ENCODE peak calls at places on chromosomes 1 and 21, in seven cellular contexts. One of them, this sample, is unnamed.

GRCh38 chr1:94898486-94899385 is 28.2 kb downstream of the CNN3 start:
- DNase-seq in astrocyte: peak
- DNase-seq in IMR-90: peak
- DNase-seq in fibroblast of lung: peak
- DNase-seq in GM23248: no peak
- DNase-seq in endothelial cell of umbilical vein: no peak
- DNase-seq in neuronal stem cell: no peak
- DNase-seq in this sample: no peak

GRCh38 chr1:12472798-12473551 is 145.0 kb downstream of the DHRS3 start:
- DNase-seq in endothelial cell of umbilical vein: no peak
- DNase-seq in IMR-90: no peak
- DNase-seq in fibroblast of lung: peak
- DNase-seq in astrocyte: no peak
- DNase-seq in GM23248: no peak
- DNase-seq in neuronal stem cell: no peak
- DNase-seq in this sample: no peak

GRCh38 chr1:40650075-40650474 is 15.4 kb downstream of the RIMS3 start:
- DNase-seq in astrocyte: no peak
- DNase-seq in fibroblast of lung: no peak
- DNase-seq in GM23248: no peak
- DNase-seq in endothelial cell of umbilical vein: no peak
- DNase-seq in IMR-90: no peak
- DNase-seq in neuronal stem cell: peak
- DNase-seq in this sample: no peak

GRCh38 chr1:30754684-30755171 is 2.8 kb downstream of the LAPTM5 start:
- DNase-seq in IMR-90: no peak
- DNase-seq in fibroblast of lung: no peak
- DNase-seq in endothelial cell of umbilical vein: no peak
- DNase-seq in neuronal stem cell: no peak
- DNase-seq in astrocyte: no peak
- DNase-seq in GM23248: peak
- DNase-seq in this sample: no peak

GRCh38 chr21:43654806-43655489 is 4.3 kb downstream of the HSF2BP start:
- DNase-seq in astrocyte: peak
- DNase-seq in endothelial cell of umbilical vein: peak
- DNase-seq in fibroblast of lung: peak
- DNase-seq in GM23248: peak
- DNase-seq in neuronal stem cell: no peak
- DNase-seq in IMR-90: peak
- DNase-seq in this sample: no peak

GRCh38 chr1:242011879-242012674 is 13.2 kb upstream of the MAP1LC3C start:
- DNase-seq in astrocyte: peak
- DNase-seq in fibroblast of lung: peak
- DNase-seq in GM23248: peak
- DNase-seq in IMR-90: peak
- DNase-seq in endothelial cell of umbilical vein: no peak
- DNase-seq in neuronal stem cell: no peak
- DNase-seq in this sample: no peak

GRCh38 chr1:58709540-58709939 is 9.7 kb upstream of the MYSM1 start:
- DNase-seq in fibroblast of lung: no peak
- DNase-seq in IMR-90: no peak
- DNase-seq in astrocyte: no peak
- DNase-seq in neuronal stem cell: no peak
- DNase-seq in GM23248: no peak
- DNase-seq in endothelial cell of umbilical vein: peak
- DNase-seq in this sample: no peak

GRCh38 chr1:87024936-87025537 is 110.6 kb downstream of the HS2ST1 start:
- DNase-seq in astrocyte: peak
- DNase-seq in endothelial cell of umbilical vein: peak
- DNase-seq in IMR-90: peak
- DNase-seq in fibroblast of lung: peak
- DNase-seq in GM23248: peak
- DNase-seq in neuronal stem cell: no peak
- DNase-seq in this sample: no peak

GRCh38 chr1:171935664-171936063 is 94.4 kb downstream of the DNM3 start:
- DNase-seq in astrocyte: no peak
- DNase-seq in endothelial cell of umbilical vein: no peak
- DNase-seq in IMR-90: no peak
- DNase-seq in fibroblast of lung: no peak
- DNase-seq in GM23248: peak
- DNase-seq in neuronal stem cell: no peak
- DNase-seq in this sample: no peak

GRCh38 chr1:210646258-210646616 is 317.5 kb downstream of the HHAT start:
- DNase-seq in neuronal stem cell: peak
- DNase-seq in IMR-90: no peak
- DNase-seq in endothelial cell of umbilical vein: no peak
- DNase-seq in astrocyte: no peak
- DNase-seq in GM23248: no peak
- DNase-seq in fibroblast of lung: no peak
- DNase-seq in this sample: no peak

GRCh38 chr1:81449786-81450185 is 350.9 kb upstream of the ADGRL2 start:
- DNase-seq in IMR-90: peak
- DNase-seq in fibroblast of lung: peak
- DNase-seq in neuronal stem cell: no peak
- DNase-seq in endothelial cell of umbilical vein: no peak
- DNase-seq in astrocyte: peak
- DNase-seq in GM23248: no peak
- DNase-seq in this sample: no peak

GRCh38 chr1:74937176-74937575 is 197.0 kb upstream of the LHX8 start:
- DNase-seq in neuronal stem cell: no peak
- DNase-seq in GM23248: no peak
- DNase-seq in astrocyte: no peak
- DNase-seq in endothelial cell of umbilical vein: no peak
- DNase-seq in fibroblast of lung: no peak
- DNase-seq in IMR-90: no peak
- DNase-seq in this sample: no peak

GRCh38 chr1:74935446-74935845 is 198.7 kb upstream of the LHX8 start:
- DNase-seq in fibroblast of lung: no peak
- DNase-seq in GM23248: no peak
- DNase-seq in astrocyte: no peak
- DNase-seq in IMR-90: no peak
- DNase-seq in neuronal stem cell: no peak
- DNase-seq in endothelial cell of umbilical vein: no peak
- DNase-seq in this sample: no peak

DNA sequence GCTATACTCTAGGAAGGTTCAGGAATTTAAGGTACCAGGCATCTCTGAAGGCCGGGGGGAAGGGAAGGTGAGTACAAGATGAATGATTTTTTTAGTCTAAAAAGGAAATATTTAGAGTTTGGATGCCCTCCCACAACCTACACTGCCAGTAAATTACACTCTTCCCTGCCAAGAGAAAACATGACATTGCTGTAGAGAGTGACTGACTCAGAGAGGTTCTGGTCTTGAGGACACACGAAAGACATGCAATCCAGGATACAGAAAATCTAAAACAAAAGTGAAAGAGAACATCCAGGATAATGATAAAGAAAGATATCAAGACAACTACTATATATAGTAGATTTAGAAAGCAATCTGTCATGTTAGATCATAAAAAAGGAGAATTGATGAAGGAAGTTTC is 200.5 kb downstream of the TYW3 start:
- DNase-seq in GM23248: no peak
- DNase-seq in endothelial cell of umbilical vein: no peak
- DNase-seq in fibroblast of lung: no peak
- DNase-seq in neuronal stem cell: no peak
- DNase-seq in astrocyte: no peak
- DNase-seq in IMR-90: no peak
- DNase-seq in this sample: no peak
- H3K4me2 ChIP-seq in GM23248: no peak
- H3K4me2 ChIP-seq in endothelial cell of umbilical vein: no peak
- H3K4me2 ChIP-seq in fibroblast of lung: no peak
- H3K4me2 ChIP-seq in neuronal stem cell: no peak
- H3K4me2 ChIP-seq in astrocyte: no peak
- H3K4me2 ChIP-seq in IMR-90: no peak
- H3K4me2 ChIP-seq in this sample: no peak

GRCh38 chr1:47547753-47548152 is 109.9 kb downstream of the FOXD2 start:
- DNase-seq in astrocyte: no peak
- DNase-seq in neuronal stem cell: no peak
- DNase-seq in IMR-90: peak
- DNase-seq in GM23248: peak
- DNase-seq in endothelial cell of umbilical vein: no peak
- DNase-seq in fibroblast of lung: peak
- DNase-seq in this sample: no peak
- H3K4me2 ChIP-seq in astrocyte: peak
- H3K4me2 ChIP-seq in neuronal stem cell: no peak
- H3K4me2 ChIP-seq in IMR-90: no peak
- H3K4me2 ChIP-seq in GM23248: no peak
- H3K4me2 ChIP-seq in endothelial cell of umbilical vein: no peak
- H3K4me2 ChIP-seq in fibroblast of lung: no peak
- H3K4me2 ChIP-seq in this sample: no peak

GRCh38 chr1:116330846-116331245 is 42.2 kb upstream of the ATP1A1 start:
- DNase-seq in astrocyte: no peak
- DNase-seq in IMR-90: no peak
- DNase-seq in GM23248: no peak
- DNase-seq in neuronal stem cell: no peak
- DNase-seq in fibroblast of lung: no peak
- DNase-seq in endothelial cell of umbilical vein: no peak
- DNase-seq in this sample: no peak
- H3K4me2 ChIP-seq in astrocyte: no peak
- H3K4me2 ChIP-seq in IMR-90: no peak
- H3K4me2 ChIP-seq in GM23248: no peak
- H3K4me2 ChIP-seq in neuronal stem cell: no peak
- H3K4me2 ChIP-seq in fibroblast of lung: no peak
- H3K4me2 ChIP-seq in endothelial cell of umbilical vein: no peak
- H3K4me2 ChIP-seq in this sample: no peak

GRCh38 chr1:115307621-115308020 is 30.4 kb downstream of the NGF start:
- DNase-seq in GM23248: no peak
- DNase-seq in fibroblast of lung: no peak
- DNase-seq in endothelial cell of umbilical vein: no peak
- DNase-seq in IMR-90: no peak
- DNase-seq in neuronal stem cell: no peak
- DNase-seq in astrocyte: no peak
- DNase-seq in this sample: no peak
- H3K4me2 ChIP-seq in GM23248: no peak
- H3K4me2 ChIP-seq in fibroblast of lung: no peak
- H3K4me2 ChIP-seq in endothelial cell of umbilical vein: no peak
- H3K4me2 ChIP-seq in IMR-90: no peak
- H3K4me2 ChIP-seq in neuronal stem cell: no peak
- H3K4me2 ChIP-seq in astrocyte: no peak
- H3K4me2 ChIP-seq in this sample: no peak